ENCODE peak calls at places on chromosomes 4 and X, in ten cellular contexts. One of them, this sample, is unnamed.

GRCh38 chrX:66110112-66110511 is 53.9 kb upstream of the HEPH start:
- DNase-seq in OCI-LY7: peak; percentile 62
- DNase-seq in PC-3: peak; percentile 51
- DNase-seq in naive B cell: peak; percentile 40
- DNase-seq in ecto neural progenitor cell: no peak
- DNase-seq in H7: peak; percentile 8
- DNase-seq in stimulated activated CD8-positive, alpha-beta memory T cell treated with anti-CD3 and anti-CD28 coated beads, Interleukin-4, amount 100 ng/mL, for 48 hours: peak; percentile 24
- DNase-seq in NCI-H1694: no peak
- DNase-seq in AG09319: no peak
- DNase-seq in GM23248: peak; percentile 49
- DNase-seq in this sample: peak; percentile 23

GRCh38 chrX:14361430-14361829 is 167.9 kb upstream of the GLRA2 start:
- DNase-seq in OCI-LY7: no peak
- DNase-seq in PC-3: no peak
- DNase-seq in naive B cell: no peak
- DNase-seq in ecto neural progenitor cell: no peak
- DNase-seq in H7: no peak
- DNase-seq in stimulated activated CD8-positive, alpha-beta memory T cell treated with anti-CD3 and anti-CD28 coated beads, Interleukin-4, amount 100 ng/mL, for 48 hours: no peak
- DNase-seq in NCI-H1694: no peak
- DNase-seq in AG09319: no peak
- DNase-seq in GM23248: no peak
- DNase-seq in this sample: no peak

GRCh38 chr4:183906736-183907651 is 1.9 kb downstream of the STOX2 start:
- DNase-seq in OCI-LY7: no peak
- DNase-seq in PC-3: no peak
- DNase-seq in naive B cell: no peak
- DNase-seq in ecto neural progenitor cell: peak; percentile 69
- DNase-seq in H7: peak; percentile 79
- DNase-seq in stimulated activated CD8-positive, alpha-beta memory T cell treated with anti-CD3 and anti-CD28 coated beads, Interleukin-4, amount 100 ng/mL, for 48 hours: no peak
- DNase-seq in NCI-H1694: peak; percentile 67
- DNase-seq in AG09319: no peak
- DNase-seq in GM23248: peak; percentile 2
- DNase-seq in this sample: no peak

GRCh38 chrX:119502727-119503483 is 34.7 kb downstream of the SLC25A5 start:
- DNase-seq in OCI-LY7: no peak
- DNase-seq in PC-3: peak; percentile 86
- DNase-seq in naive B cell: no peak
- DNase-seq in ecto neural progenitor cell: no peak
- DNase-seq in H7: no peak
- DNase-seq in stimulated activated CD8-positive, alpha-beta memory T cell treated with anti-CD3 and anti-CD28 coated beads, Interleukin-4, amount 100 ng/mL, for 48 hours: no peak
- DNase-seq in NCI-H1694: no peak
- DNase-seq in AG09319: no peak
- DNase-seq in GM23248: peak; percentile 82
- DNase-seq in this sample: peak; percentile 74

GRCh38 chr4:39464886-39465501 is 6.1 kb downstream of the LIAS start:
- DNase-seq in OCI-LY7: no peak
- DNase-seq in PC-3: peak; percentile 32
- DNase-seq in naive B cell: no peak
- DNase-seq in ecto neural progenitor cell: no peak
- DNase-seq in H7: no peak
- DNase-seq in stimulated activated CD8-positive, alpha-beta memory T cell treated with anti-CD3 and anti-CD28 coated beads, Interleukin-4, amount 100 ng/mL, for 48 hours: no peak
- DNase-seq in NCI-H1694: no peak
- DNase-seq in AG09319: no peak
- DNase-seq in GM23248: peak; percentile 93
- DNase-seq in this sample: peak; percentile 58

GRCh38 chr4:150722908-150723362 is 141.0 kb downstream of the MAB21L2 start:
- DNase-seq in OCI-LY7: no peak
- DNase-seq in PC-3: peak; percentile 2
- DNase-seq in naive B cell: no peak
- DNase-seq in ecto neural progenitor cell: no peak
- DNase-seq in H7: no peak
- DNase-seq in stimulated activated CD8-positive, alpha-beta memory T cell treated with anti-CD3 and anti-CD28 coated beads, Interleukin-4, amount 100 ng/mL, for 48 hours: no peak
- DNase-seq in NCI-H1694: no peak
- DNase-seq in AG09319: no peak
- DNase-seq in GM23248: peak; percentile 8
- DNase-seq in this sample: peak; percentile 68

GRCh38 chr4:155822572-155822971 is 43.5 kb downstream of the ASIC5 start:
- DNase-seq in OCI-LY7: no peak
- DNase-seq in PC-3: peak; percentile 83
- DNase-seq in naive B cell: no peak
- DNase-seq in ecto neural progenitor cell: no peak
- DNase-seq in H7: no peak
- DNase-seq in stimulated activated CD8-positive, alpha-beta memory T cell treated with anti-CD3 and anti-CD28 coated beads, Interleukin-4, amount 100 ng/mL, for 48 hours: no peak
- DNase-seq in NCI-H1694: no peak
- DNase-seq in AG09319: no peak
- DNase-seq in GM23248: no peak
- DNase-seq in this sample: peak; percentile 77

GRCh38 chr4:129929984-129930383 is 834.0 kb downstream of the C4orf33 start:
- DNase-seq in OCI-LY7: no peak
- DNase-seq in PC-3: no peak
- DNase-seq in naive B cell: no peak
- DNase-seq in ecto neural progenitor cell: no peak
- DNase-seq in H7: no peak
- DNase-seq in stimulated activated CD8-positive, alpha-beta memory T cell treated with anti-CD3 and anti-CD28 coated beads, Interleukin-4, amount 100 ng/mL, for 48 hours: no peak
- DNase-seq in NCI-H1694: no peak
- DNase-seq in AG09319: no peak
- DNase-seq in GM23248: no peak
- DNase-seq in this sample: no peak

GRCh38 chrX:21974011-21974385 is 33.5 kb downstream of the SMS start:
- DNase-seq in OCI-LY7: no peak
- DNase-seq in PC-3: peak; percentile 85
- DNase-seq in naive B cell: peak; percentile 12
- DNase-seq in ecto neural progenitor cell: no peak
- DNase-seq in H7: no peak
- DNase-seq in stimulated activated CD8-positive, alpha-beta memory T cell treated with anti-CD3 and anti-CD28 coated beads, Interleukin-4, amount 100 ng/mL, for 48 hours: no peak
- DNase-seq in NCI-H1694: no peak
- DNase-seq in AG09319: no peak
- DNase-seq in GM23248: no peak
- DNase-seq in this sample: peak; percentile 80